ENCODE peak calls at places on chromosomes 2 and 18, in eight cellular contexts. N is A549; X is HepG2; M is uterus; T is HCT116; L is CD8-positive, alpha-beta memory T cell; H is GM23248; P is left ventricle myocardium inferior. C is an unnamed sample.

GRCh38 chr2:225889452-225889851 is 489.9 kb downstream of the NYAP2 start:
- DNase-seq in N (peak), T (peak), L (no peak), X (peak), M (peak), H (peak), P (no peak), C (peak)

GRCh38 chr2:235847576-235847975 is 320.6 kb downstream of the GBX2 start:
- DNase-seq in N (no peak), T (no peak), H (no peak), L (no peak), X (no peak), P (no peak), M (no peak), C (no peak)

GRCh38 chr2:74725287-74725686 is 71.2 kb downstream of the SEMA4F start:
- DNase-seq in H (no peak), L (no peak), M (no peak), X (no peak), P (no peak), N (no peak), T (no peak), C (no peak)

GRCh38 chr18:36627616-36628015 is 201.2 kb downstream of the TPGS2 start:
- DNase-seq in M (no peak), N (no peak), X (no peak), L (no peak), P (no peak), T (no peak), H (no peak), C (no peak)

GRCh38 chr18:23833714-23834113 is 144.5 kb downstream of the LAMA3 start:
- DNase-seq in M (no peak), L (no peak), T (no peak), P (no peak), H (no peak), X (no peak), N (no peak), C (no peak)

GRCh38 chr2:231207734-231208133 is 9.3 kb downstream of the ARMC9 start:
- DNase-seq in N (no peak), T (no peak), X (no peak), P (no peak), H (no peak), M (no peak), L (no peak), C (no peak)

GRCh38 chr2:72204782-72205545 is 57.3 kb upstream of the CYP26B1 start:
- DNase-seq in M (no peak), H (peak), X (peak), N (no peak), T (no peak), P (no peak), L (no peak), C (peak)

GRCh38 chr2:96509114-96509846 is 4.1 kb upstream of the NEURL3 start:
- DNase-seq in N (peak), H (peak), L (peak), X (peak), M (peak), T (peak), P (peak), C (peak)

GRCh38 chr2:158754303-158754611 is 40.9 kb upstream of the DAPL1 start:
- DNase-seq in M (no peak), H (no peak), L (no peak), P (no peak), X (no peak), N (no peak), T (no peak), C (no peak)

GRCh38 chr2:99780276-99780675 is 290.5 kb upstream of the REV1 start:
- DNase-seq in M (no peak), T (no peak), P (no peak), N (no peak), X (no peak), L (no peak), H (no peak), C (no peak)

GRCh38 chr2:120105360-120105759 is 92.5 kb downstream of the EPB41L5 start:
- DNase-seq in H (peak), M (no peak), X (no peak), N (no peak), L (no peak), T (no peak), P (no peak), C (no peak)

GRCh38 chr2:184597571-184597980 is 753 bp upstream of the ZNF804A start:
- DNase-seq in L (no peak), M (no peak), P (peak), T (peak), H (peak), X (no peak), N (no peak), C (peak)

GRCh38 chr2:144963031-144963430 is 443.1 kb upstream of the ZEB2 start:
- DNase-seq in T (no peak), H (no peak), P (no peak), X (no peak), M (no peak), L (no peak), N (no peak), C (no peak)

GRCh38 chr2:3127279-3127690 is 250.3 kb downstream of the EIPR1 start:
- DNase-seq in H (no peak), N (no peak), L (no peak), M (no peak), P (no peak), T (no peak), X (no peak), C (no peak)

GRCh38 chr2:120856421-120856862 is 120.8 kb downstream of the GLI2 start:
- DNase-seq in H (peak), X (no peak), T (no peak), P (no peak), L (no peak), N (peak), M (peak), C (no peak)

GRCh38 chr2:240570531-240571313 is 2.4 kb downstream of the RNPEPL1 start:
- DNase-seq in H (no peak), X (no peak), N (no peak), M (no peak), P (peak), T (no peak), L (peak), C (no peak)

GRCh38 chr2:128467321-128467901 is 148.7 kb upstream of the HS6ST1 start:
- DNase-seq in M (no peak), L (no peak), X (no peak), N (no peak), P (peak), H (peak), T (no peak), C (no peak)

GRCh38 chr18:2406544-2406943 is 164.8 kb downstream of the METTL4 start:
- DNase-seq in N (no peak), P (no peak), T (no peak), M (no peak), H (peak), L (no peak), X (no peak), C (no peak)

GRCh38 chr18:79720359-79720733 is 40.7 kb downstream of the CTDP1 start:
- DNase-seq in T (no peak), N (peak), L (no peak), P (no peak), X (no peak), M (no peak), H (peak), C (no peak)

GRCh38 chr2:64645014-64645418 is 8.7 kb downstream of the SERTAD2 start:
- DNase-seq in N (peak), P (peak), M (peak), T (no peak), X (peak), H (peak), L (no peak), C (peak)

GRCh38 chr2:183072177-183072576 is 6.4 kb upstream of the DUSP19 start:
- DNase-seq in M (no peak), N (no peak), X (no peak), T (no peak), H (no peak), P (no peak), L (no peak), C (no peak)

GRCh38 chr18:46155652-46156051 is 51.5 kb downstream of the HAUS1 start:
- DNase-seq in X (no peak), T (no peak), L (no peak), P (no peak), H (peak), M (no peak), N (peak), C (no peak)

GRCh38 chr2:238914648-238915015 is 66.7 kb downstream of the TWIST2 start:
- DNase-seq in M (no peak), H (peak), L (peak), P (no peak), N (no peak), X (no peak), T (no peak), C (no peak)

GRCh38 chr2:109126501-109126860 is 2.5 kb upstream of the SH3RF3 start:
- DNase-seq in M (no peak), X (no peak), H (peak), N (no peak), T (no peak), P (no peak), L (no peak), C (no peak)

GRCh38 chr2:1590611-1591460 is 153.5 kb downstream of the PXDN start:
- DNase-seq in L (peak), X (no peak), T (no peak), M (no peak), P (no peak), N (no peak), H (no peak), C (peak)

GRCh38 chr18:62119884-62120283 is 67.0 kb downstream of the PIGN start:
- DNase-seq in M (no peak), N (no peak), H (no peak), P (no peak), X (no peak), L (no peak), T (no peak), C (no peak)

GRCh38 chr2:156099382-156099781 is 233.1 kb downstream of the NR4A2 start:
- DNase-seq in H (no peak), X (no peak), T (no peak), N (no peak), L (no peak), M (no peak), P (no peak), C (no peak)

GRCh38 chr2:162300271-162300670 is 18.2 kb downstream of the IFIH1 start:
- DNase-seq in N (no peak), P (no peak), H (peak), L (no peak), X (no peak), M (no peak), T (no peak), C (no peak)

GRCh38 chr2:239944706-239945551 is 80.2 kb downstream of the NDUFA10 start:
- DNase-seq in H (no peak), L (peak), X (no peak), M (peak), T (no peak), N (no peak), P (peak), C (no peak)

GRCh38 chr2:24917086-24917485 is 3.0 kb downstream of the ADCY3 start:
- DNase-seq in X (no peak), T (no peak), N (no peak), H (peak), M (no peak), P (no peak), L (no peak), C (no peak)

GRCh38 chr2:58890865-58891525 is 649.9 kb upstream of the FANCL start:
- DNase-seq in T (no peak), N (no peak), H (peak), X (no peak), L (no peak), M (no peak), P (no peak), C (no peak)

GRCh38 chr2:29042581-29043075 is 31.7 kb downstream of the PCARE start:
- DNase-seq in H (no peak), N (peak), P (no peak), M (peak), X (no peak), L (no peak), T (no peak), C (peak)

GRCh38 chr2:156349605-156350004 is 17.1 kb upstream of the NR4A2 start:
- DNase-seq in M (no peak), H (no peak), L (no peak), N (no peak), X (no peak), P (no peak), T (no peak), C (no peak)

GRCh38 chr2:98731709-98732349 is 897 bp upstream of the MGAT4A start:
- DNase-seq in P (no peak), X (peak), N (no peak), L (no peak), M (no peak), H (no peak), T (no peak), C (peak)
- H3K27ac ChIP-seq in P (peak), X (peak), N (peak), L (peak), M (peak), H (no peak), T (peak), C (peak)

DNA sequence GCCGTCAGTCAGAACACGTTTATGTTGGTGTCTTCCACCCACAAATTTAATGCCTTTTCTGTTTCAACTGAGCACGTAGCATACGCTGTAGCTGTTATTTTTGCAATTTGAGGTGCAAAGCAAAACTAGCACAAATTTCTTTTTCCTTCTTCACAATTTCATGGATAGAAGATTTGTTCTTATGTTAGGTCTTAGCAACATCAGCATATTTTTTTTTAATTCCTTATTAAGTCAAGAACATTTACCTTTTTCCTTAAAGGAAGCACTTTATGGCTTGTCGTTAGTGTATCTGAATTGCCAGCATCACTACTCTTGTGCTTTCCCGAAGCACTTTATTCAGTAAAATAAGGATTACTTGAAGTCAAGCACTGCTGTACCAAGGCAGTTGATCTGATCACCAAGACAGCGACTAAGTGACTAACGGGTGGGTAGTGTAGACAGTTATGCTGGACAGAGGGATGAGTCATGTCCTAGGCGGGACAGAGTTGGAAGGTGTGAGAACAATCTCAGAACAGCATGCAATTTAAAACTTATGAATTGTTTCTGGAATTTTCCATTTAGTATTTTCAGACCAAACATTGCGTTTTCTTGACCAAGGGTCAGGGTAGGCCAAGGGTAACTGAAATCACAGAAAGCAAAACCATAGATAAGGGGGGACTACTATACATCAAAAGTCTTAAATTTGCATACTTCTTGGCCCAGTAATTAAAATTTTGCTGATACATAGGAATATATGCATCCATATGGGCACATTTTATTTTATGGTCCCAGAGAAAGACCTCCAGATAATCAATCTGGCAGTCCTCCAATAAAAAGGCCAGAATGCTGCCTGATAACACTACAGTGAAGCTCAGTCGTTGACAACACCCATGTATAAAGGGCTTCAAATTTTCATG is 13.4 kb downstream of the BABAM2 start:
- DNase-seq in X (no peak), T (peak), N (peak), M (no peak), P (no peak), H (peak), L (no peak), C (peak)
- H3K27ac ChIP-seq in X (no peak), T (no peak), N (peak), M (no peak), P (no peak), H (no peak), L (no peak), C (no peak)

GRCh38 chr2:42875880-42876279 is 83.5 kb upstream of the HAAO start:
- DNase-seq in H (no peak), M (peak), T (no peak), L (no peak), P (no peak), N (no peak), X (no peak), C (no peak)

GRCh38 chr2:42872736-42873135 is 80.4 kb upstream of the HAAO start:
- DNase-seq in P (no peak), M (peak), L (no peak), H (peak), T (no peak), X (no peak), N (no peak), C (peak)

GRCh38 chr2:42876280-42876840 is 84.0 kb upstream of the HAAO start:
- DNase-seq in N (no peak), L (no peak), T (no peak), H (no peak), P (no peak), M (peak), X (no peak), C (no peak)

GRCh38 chr2:42877532-42877931 is 85.1 kb upstream of the HAAO start:
- DNase-seq in X (no peak), N (no peak), L (no peak), M (no peak), T (no peak), H (no peak), P (no peak), C (no peak)

DNA sequence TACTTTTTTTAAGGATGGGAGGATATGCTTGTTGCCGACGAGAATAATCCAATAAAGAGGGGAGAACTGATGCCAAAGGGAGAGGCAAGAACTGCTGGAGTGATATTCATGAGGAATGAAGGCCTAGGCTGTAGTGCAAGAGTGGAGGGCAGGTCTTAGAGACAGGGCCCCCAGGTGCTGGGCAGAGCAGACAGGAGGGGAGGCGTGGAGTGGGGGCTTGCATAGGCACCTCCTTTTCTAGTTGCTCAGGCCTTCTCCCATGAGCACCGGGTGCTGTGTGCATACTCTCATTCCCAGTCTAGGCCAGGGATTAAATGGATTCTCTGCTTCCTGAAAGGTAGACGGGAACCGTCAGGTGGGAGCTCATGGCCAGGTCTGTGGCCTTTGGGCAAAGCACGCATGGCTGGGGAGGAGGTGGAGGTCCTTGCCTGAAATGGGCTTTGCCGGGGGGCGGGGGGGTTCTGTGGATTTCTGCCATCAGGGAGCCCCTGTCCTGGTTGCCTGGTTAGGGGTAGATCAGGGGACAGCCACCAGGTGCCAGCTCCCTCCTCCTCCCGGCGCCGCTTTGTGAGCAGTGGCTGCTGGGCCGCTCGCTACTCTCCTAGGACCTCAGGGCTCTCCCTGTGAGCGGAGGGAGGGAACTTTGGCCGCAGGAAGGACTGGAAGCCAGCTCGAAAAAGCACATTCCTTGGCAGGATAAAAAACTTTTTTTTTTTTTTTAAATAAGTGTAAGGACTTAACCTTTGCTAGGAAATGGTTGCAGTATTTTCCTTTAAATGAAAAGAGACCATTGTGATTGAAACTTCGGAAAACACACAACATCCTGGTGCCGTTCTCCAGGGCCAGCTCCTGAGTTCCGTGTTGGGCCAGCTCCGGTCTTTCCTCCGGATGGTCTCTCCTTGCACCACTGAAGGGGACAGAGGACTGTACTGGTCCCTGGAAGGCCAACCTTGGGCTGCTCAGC is 82.7 kb upstream of the HAAO start:
- DNase-seq in N (no peak), T (no peak), X (no peak), H (no peak), L (no peak), M (peak), P (peak), C (peak)
- H3K27ac ChIP-seq in N (no peak), T (no peak), X (no peak), H (no peak), L (no peak), M (peak), P (peak), C (no peak)

GRCh38 chr2:9799729-9800632 is 43.3 kb upstream of the TAF1B start:
- DNase-seq in P (peak), X (peak), T (peak), L (peak), M (peak), H (peak), N (peak), C (peak)
- H3K27ac ChIP-seq in P (peak), X (no peak), T (peak), L (no peak), M (no peak), H (peak), N (peak), C (no peak)

GRCh38 chr2:15145046-15145817 is 415.9 kb downstream of the NBAS start:
- DNase-seq in P (no peak), H (peak), T (no peak), X (no peak), L (no peak), M (no peak), N (no peak), C (no peak)

GRCh38 chr2:15141211-15141610 is 419.9 kb downstream of the NBAS start:
- DNase-seq in P (no peak), X (no peak), M (no peak), L (no peak), N (no peak), T (no peak), H (no peak), C (no peak)

GRCh38 chr2:15146960-15147359 is 414.2 kb downstream of the NBAS start:
- DNase-seq in H (no peak), M (no peak), L (no peak), P (no peak), X (no peak), T (no peak), N (peak), C (no peak)

GRCh38 chr2:15145919-15146318 is 415.2 kb downstream of the NBAS start:
- DNase-seq in M (no peak), X (no peak), N (no peak), P (no peak), L (no peak), T (no peak), H (no peak), C (no peak)

GRCh38 chr2:15142069-15142689 is 419.0 kb downstream of the NBAS start:
- DNase-seq in X (peak), T (no peak), M (no peak), N (no peak), H (no peak), L (peak), P (no peak), C (no peak)
- H3K27ac ChIP-seq in X (no peak), T (no peak), M (no peak), N (no peak), H (no peak), L (no peak), P (no peak), C (no peak)

DNA sequence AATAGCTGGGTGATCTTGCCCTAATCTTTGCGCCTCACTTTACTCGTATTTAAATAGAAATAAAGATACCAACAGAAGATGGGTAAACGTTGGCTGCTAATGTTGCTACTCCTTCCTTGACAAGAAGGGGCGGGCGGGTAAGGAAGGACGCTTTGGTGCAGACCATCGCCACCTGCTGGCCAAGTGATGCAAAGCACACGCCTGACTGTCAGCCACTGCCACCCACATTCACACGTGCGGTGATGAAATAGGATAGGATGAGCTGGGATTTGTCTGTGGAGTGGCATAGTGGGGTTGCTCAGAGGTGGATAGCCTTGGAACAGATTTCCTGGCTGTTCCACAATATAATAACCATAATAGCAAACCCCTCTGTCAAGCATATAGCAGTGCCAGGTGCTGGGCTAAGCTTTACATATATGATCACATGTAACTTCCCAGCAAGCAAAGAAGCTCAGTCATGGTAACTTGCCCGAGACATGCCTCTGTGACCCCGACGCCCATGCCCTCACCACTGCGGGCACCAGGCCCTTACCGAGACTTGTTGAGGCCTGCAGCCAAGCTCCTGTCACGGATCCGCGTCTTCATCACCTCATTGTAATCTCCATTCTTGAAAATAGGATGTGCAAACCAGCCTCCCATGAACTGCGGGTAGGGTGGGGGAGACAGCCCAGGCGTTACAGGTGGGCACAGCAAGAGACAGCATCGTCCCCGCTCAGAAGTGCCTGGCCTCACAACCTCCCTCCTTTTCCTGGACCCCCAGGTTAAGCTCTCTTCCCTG is 39.3 kb downstream of the LCT start:
- DNase-seq in P (peak), N (peak), X (peak), M (peak), T (peak), H (peak), L (peak), C (peak)
- H3K27ac ChIP-seq in P (peak), N (peak), X (no peak), M (no peak), T (no peak), H (no peak), L (no peak), C (no peak)

C was measured in endothelial cell of umbilical vein.